ENCODE peak calls at places on chromosomes 3 and 15, in ten cellular contexts. B is heart right ventricle; X is GM12892; K is thoracic aorta; W is WTC11; O is nephron progenitor cell; C is midbrain; L is stimulated activated CD4-positive, alpha-beta T cell treated with anti-CD3 and anti-CD28 coated beads, Interleukin-12 subunit alpha, Interleukin-12 subunit beta, amount 100 ng/mL, for 48 hours; Y is neural crest cell; M is osteocyte. H is an unnamed sample.

GRCh38 chr15:48717458-48717857 is 71.9 kb upstream of the FBN1 start:
- DNase-seq in Y (no peak), C (no peak), B (no peak), L (no peak), M (no peak), K (no peak), X (no peak), W (no peak), O (no peak), H (no peak)

GRCh38 chr3:113532698-113533533 is 561 bp downstream of the SIDT1 start:
- DNase-seq in O (peak), M (no peak), K (no peak), C (peak), L (peak), B (peak), Y (peak), X (no peak), W (peak), H (no peak)

GRCh38 chr3:156642750-156643728 is 31.4 kb upstream of the TIPARP start:
- DNase-seq in K (no peak), Y (no peak), M (no peak), X (no peak), C (peak), B (no peak), O (no peak), L (no peak), W (no peak), H (no peak)

GRCh38 chr15:91853501-91853967 is at the start of gene SLCO3A1:
- DNase-seq in M (no peak), B (peak), Y (peak), X (peak), K (peak), C (peak), W (peak), L (peak), O (peak), H (peak)

GRCh38 chr3:129599607-129600006 is 6.9 kb downstream of the PLXND1 start:
- DNase-seq in L (no peak), B (no peak), M (no peak), K (no peak), Y (no peak), C (no peak), O (no peak), X (no peak), W (peak), H (no peak)

GRCh38 chr3:63814300-63814699 is 4.8 kb upstream of the C3orf49 start:
- DNase-seq in C (no peak), L (no peak), B (no peak), W (no peak), Y (no peak), O (no peak), X (no peak), K (no peak), M (no peak), H (no peak)

GRCh38 chr15:31435891-31436628 is 109.4 kb downstream of the KLF13 start:
- DNase-seq in W (no peak), X (no peak), B (no peak), K (no peak), Y (no peak), L (peak), C (no peak), O (no peak), M (no peak), H (no peak)

GRCh38 chr15:75815811-75816719 is 27.2 kb upstream of the UBE2Q2 start:
- DNase-seq in W (no peak), X (no peak), L (no peak), C (no peak), B (no peak), Y (no peak), O (no peak), K (no peak), M (no peak), H (no peak)

GRCh38 chr15:63596666-63597032 is 538 bp upstream of the FBXL22 start:
- DNase-seq in O (no peak), B (no peak), C (no peak), L (no peak), W (no peak), M (no peak), X (no peak), Y (no peak), K (no peak), H (no peak)

GRCh38 chr15:33701304-33701696 is 267.0 kb upstream of the CHRM5 start:
- DNase-seq in M (no peak), B (no peak), C (no peak), W (no peak), K (no peak), X (no peak), O (no peak), L (no peak), Y (no peak), H (no peak)

GRCh38 chr3:196868297-196868661 is 559 bp downstream of the SENP5 start:
- DNase-seq in K (no peak), L (peak), B (no peak), M (no peak), O (peak), W (peak), X (peak), C (no peak), Y (peak), H (no peak)

GRCh38 chr3:71503525-71504249 is 79.8 kb downstream of the FOXP1 start:
- DNase-seq in C (no peak), L (no peak), O (no peak), K (no peak), M (no peak), X (no peak), B (no peak), Y (no peak), W (no peak), H (no peak)

GRCh38 chr3:52220380-52221026 is 4.9 kb downstream of the TLR9 start:
- DNase-seq in M (peak), B (peak), W (peak), X (peak), O (peak), K (peak), L (peak), Y (peak), C (peak), H (peak)

GRCh38 chr15:91223902-91224301 is 123.8 kb downstream of the SV2B start:
- DNase-seq in W (no peak), C (no peak), O (no peak), Y (no peak), X (no peak), B (no peak), L (no peak), K (no peak), M (no peak), H (peak)

GRCh38 chr3:10935846-10936631 is 56.5 kb upstream of the SLC6A1 start:
- DNase-seq in L (no peak), X (no peak), W (no peak), Y (no peak), M (no peak), O (no peak), B (no peak), K (no peak), C (no peak), H (no peak)

GRCh38 chr15:75594276-75594675 is 15.2 kb upstream of the PTPN9 start:
- DNase-seq in M (no peak), Y (no peak), O (no peak), X (no peak), K (no peak), B (no peak), L (no peak), W (no peak), C (no peak), H (no peak)

H was measured in NCI-H774.